ENCODE peak calls at places on chromosome 3, in seven cellular contexts. K is GM12892; C is Karpas-422; W is central memory CD4-positive, alpha-beta T cell; D is EL; A is globus pallidus; E is KG1. G is an unnamed sample.

GRCh38 chr3:152267319-152267689 is 1.4 kb upstream of the MBNL1 start:
- DNase-seq in K (no peak), C (no peak), W (no peak), D (no peak), A (no peak), E (peak), G (no peak)

GRCh38 chr3:12934431-12934830 is 93.1 kb upstream of the RPL32 start:
- DNase-seq in K (no peak), C (no peak), W (no peak), D (peak), A (no peak), E (no peak), G (no peak)

GRCh38 chr3:130658666-130659065 is 88.0 kb downstream of the PIK3R4 start:
- DNase-seq in K (no peak), C (peak), W (no peak), D (peak), A (no peak), E (no peak), G (no peak)

GRCh38 chr3:45332493-45332892 is 55.9 kb upstream of the LARS2 start:
- DNase-seq in K (no peak), C (no peak), W (no peak), D (no peak), A (no peak), E (no peak), G (no peak)

GRCh38 chr3:58955308-58955707 is 94.5 kb downstream of the CFAP20DC start:
- DNase-seq in K (no peak), C (no peak), W (no peak), D (no peak), A (no peak), E (no peak), G (no peak)

GRCh38 chr3:99332276-99332675 is 306.1 kb upstream of the COL8A1 start:
- DNase-seq in K (no peak), C (no peak), W (no peak), D (no peak), A (no peak), E (no peak), G (no peak)

GRCh38 chr3:193816656-193817311 is 223.8 kb downstream of the OPA1 start:
- DNase-seq in K (no peak), C (no peak), W (no peak), D (peak), A (peak), E (no peak), G (no peak)

GRCh38 chr3:123064914-123065313 is 1.9 kb upstream of the PDIA5 start:
- DNase-seq in K (no peak), C (no peak), W (no peak), D (no peak), A (no peak), E (no peak), G (no peak)

GRCh38 chr3:173839859-173840258 is 442.3 kb downstream of the NLGN1 start:
- DNase-seq in K (no peak), C (no peak), W (no peak), D (no peak), A (no peak), E (no peak), G (no peak)

GRCh38 chr3:184360070-184360833 is 1.2 kb downstream of the CLCN2 start:
- DNase-seq in K (no peak), C (no peak), W (no peak), D (no peak), A (peak), E (no peak), G (no peak)

GRCh38 chr3:120147072-120147871 is 53.0 kb upstream of the GSK3B start:
- DNase-seq in K (no peak), C (peak), W (peak), D (no peak), A (no peak), E (peak), G (no peak)

GRCh38 chr3:118938183-118938961 is 96.3 kb downstream of the IGSF11 start:
- DNase-seq in K (no peak), C (no peak), W (no peak), D (peak), A (no peak), E (no peak), G (no peak)

GRCh38 chr3:175208316-175208715 is 349.2 kb downstream of the NAALADL2 start:
- DNase-seq in K (no peak), C (no peak), W (no peak), D (peak), A (peak), E (no peak), G (no peak)

GRCh38 chr3:43559961-43560360 is 61.9 kb downstream of the ANO10 start:
- DNase-seq in K (no peak), C (no peak), W (no peak), D (no peak), A (no peak), E (no peak), G (no peak)

GRCh38 chr3:42376397-42376798 is 34.0 kb downstream of the LYZL4 start:
- DNase-seq in K (no peak), C (no peak), W (no peak), D (peak), A (no peak), E (peak), G (no peak)

GRCh38 chr3:195007794-195008193 is 263.2 kb downstream of the XXYLT1 start:
- DNase-seq in K (no peak), C (no peak), W (no peak), D (no peak), A (no peak), E (no peak), G (no peak)

GRCh38 chr3:111890051-111890580 is 31.1 kb downstream of the PHLDB2 start:
- DNase-seq in K (no peak), C (no peak), W (no peak), D (peak), A (no peak), E (no peak), G (no peak)

GRCh38 chr3:172174396-172175253 is 135.2 kb downstream of the FNDC3B start:
- DNase-seq in K (no peak), C (no peak), W (no peak), D (no peak), A (no peak), E (no peak), G (no peak)

GRCh38 chr3:84772841-84773240 is 185.9 kb upstream of the CADM2 start:
- DNase-seq in K (no peak), C (no peak), W (no peak), D (no peak), A (no peak), E (no peak), G (no peak)

GRCh38 chr3:138417559-138417982 is 16.8 kb upstream of the ESYT3 start:
- DNase-seq in K (peak), C (peak), W (peak), D (peak), A (peak), E (peak), G (peak)

GRCh38 chr3:170563712-170564423 is 22.0 kb downstream of the SLC7A14 start:
- DNase-seq in K (no peak), C (no peak), W (no peak), D (peak), A (peak), E (no peak), G (peak)

GRCh38 chr3:50562866-50563265 is 4.7 kb downstream of the C3orf18 start:
- DNase-seq in K (no peak), C (no peak), W (no peak), D (peak), A (no peak), E (no peak), G (no peak)

GRCh38 chr3:184578218-184578617 is 16.6 kb downstream of the EPHB3 start:
- DNase-seq in K (no peak), C (peak), W (no peak), D (no peak), A (no peak), E (no peak), G (no peak)

GRCh38 chr3:112979244-112979832 is 4.4 kb upstream of the CD200R1 start:
- DNase-seq in K (no peak), C (peak), W (peak), D (peak), A (no peak), E (no peak), G (no peak)

GRCh38 chr3:176953106-176954080 is 243.9 kb downstream of the TBL1XR1 start:
- DNase-seq in K (no peak), C (no peak), W (no peak), D (peak), A (no peak), E (no peak), G (no peak)

GRCh38 chr3:46020766-46021510 is 6.3 kb downstream of the XCR1 start:
- DNase-seq in K (no peak), C (no peak), W (no peak), D (no peak), A (no peak), E (no peak), G (no peak)

GRCh38 chr3:107238787-107239186 is 138.5 kb upstream of the CCDC54 start:
- DNase-seq in K (no peak), C (no peak), W (no peak), D (no peak), A (peak), E (no peak), G (no peak)

GRCh38 chr3:113560845-113561623 is 28.7 kb downstream of the SIDT1 start:
- DNase-seq in K (no peak), C (no peak), W (peak), D (no peak), A (no peak), E (no peak), G (peak)

GRCh38 chr3:177440456-177441105 is 243.3 kb upstream of the TBL1XR1 start:
- DNase-seq in K (no peak), C (no peak), W (no peak), D (peak), A (no peak), E (no peak), G (no peak)

GRCh38 chr3:151198849-151199248 is 4.2 kb downstream of the GPR171 start:
- DNase-seq in K (no peak), C (no peak), W (no peak), D (no peak), A (no peak), E (no peak), G (no peak)

GRCh38 chr3:53581671-53582070 is 87.3 kb downstream of the CACNA1D start:
- DNase-seq in K (no peak), C (no peak), W (no peak), D (no peak), A (no peak), E (no peak), G (no peak)

GRCh38 chr3:13569641-13570390 is 20.9 kb downstream of the FBLN2 start:
- DNase-seq in K (no peak), C (no peak), W (no peak), D (no peak), A (no peak), E (no peak), G (no peak)

GRCh38 chr3:102451556-102451955 is 16.7 kb downstream of the ZPLD1 start:
- DNase-seq in K (no peak), C (no peak), W (no peak), D (no peak), A (no peak), E (no peak), G (no peak)

GRCh38 chr3:105354429-105354828 is 12.3 kb upstream of the ALCAM start:
- DNase-seq in K (no peak), C (no peak), W (no peak), D (peak), A (no peak), E (no peak), G (no peak)

GRCh38 chr3:44323341-44323955 is 15.1 kb upstream of the TCAIM start:
- DNase-seq in K (no peak), C (peak), W (peak), D (peak), A (peak), E (no peak), G (no peak)

GRCh38 chr3:190012784-190013183 is 107.9 kb downstream of the P3H2 start:
- DNase-seq in K (no peak), C (no peak), W (no peak), D (no peak), A (no peak), E (no peak), G (no peak)